ENCODE peak calls at places on chromosomes 5 and 9, in six cellular contexts. U is A549, V is GM23248, R is fibroblast of lung, X is hepatocyte, M is IMR-90. K is an unnamed sample. For H3K9me3, the result is how much of the 10 kb centered on the place peaks cover.

GRCh38 chr9:93893899-93894690 is 61.1 kb downstream of the BARX1 start:
- DNase-seq in M (no peak), U (no peak), R (no peak), X (peak), V (no peak), K (no peak)

GRCh38 chr9:20568406-20568805 is 53.9 kb downstream of the MLLT3 start:
- DNase-seq in V (peak), M (no peak), R (no peak), U (no peak), X (no peak), K (no peak)

GRCh38 chr5:135436856-135437795 is 10.0 kb downstream of the DCANP1 start:
- DNase-seq in V (no peak), R (no peak), U (no peak), X (no peak), M (no peak), K (no peak)

GRCh38 chr9:79974806-79975422 is 403.1 kb downstream of the TLE4 start:
- DNase-seq in M (no peak), U (no peak), V (no peak), R (no peak), X (no peak), K (no peak)

GRCh38 chr5:63053019-63053638 is 474.5 kb downstream of the LRRC70 start:
- DNase-seq in U (no peak), M (no peak), R (peak), X (peak), V (no peak), K (no peak)

GRCh38 chr9:133916159-133916541 is 76.0 kb downstream of the VAV2 start:
- DNase-seq in R (no peak), X (no peak), M (no peak), U (no peak), V (no peak), K (no peak)

GRCh38 chr9:91771027-91771426 is 179.0 kb downstream of the ROR2 start:
- DNase-seq in V (peak), X (peak), M (peak), U (no peak), R (peak), K (peak)

GRCh38 chr9:16524823-16525222 is 345.6 kb downstream of the BNC2 start:
- DNase-seq in M (no peak), R (no peak), V (no peak), X (no peak), U (no peak), K (no peak)

GRCh38 chr5:41794478-41794877 is 75.7 kb downstream of the OXCT1 start:
- DNase-seq in R (peak), M (peak), V (peak), U (peak), X (peak), K (peak)

GRCh38 chr5:133390416-133391155 is 221.8 kb downstream of the FSTL4 start:
- DNase-seq in U (no peak), M (no peak), V (no peak), R (no peak), X (no peak), K (no peak)

GRCh38 chr9:94906713-94907112 is 180.2 kb downstream of the AOPEP start:
- DNase-seq in R (no peak), U (no peak), X (no peak), V (no peak), M (no peak), K (no peak)

GRCh38 chr5:126732716-126733115 is 44.2 kb upstream of the LMNB1 start:
- DNase-seq in R (no peak), V (no peak), U (no peak), M (no peak), X (no peak), K (no peak)

GRCh38 chr5:40754381-40755092 is 1.2 kb downstream of the TTC33 start:
- DNase-seq in R (peak), M (peak), V (peak), X (no peak), U (no peak), K (peak)

GRCh38 chr5:95892784-95893354 is 68.8 kb downstream of the ELL2 start:
- DNase-seq in X (peak), M (no peak), R (peak), V (peak), U (peak), K (peak)

GRCh38 chr9:33289501-33289900 is 815 bp upstream of the NFX1 start:
- DNase-seq in X (peak), R (no peak), M (no peak), U (no peak), V (peak), K (no peak)

GRCh38 chr9:99059074-99059894 is 45.6 kb upstream of the TGFBR1 start:
- DNase-seq in R (no peak), V (peak), M (no peak), X (no peak), U (no peak), K (peak)

GRCh38 chr9:105117111-105117682 is 127.3 kb upstream of the SLC44A1 start:
- DNase-seq in X (no peak), U (no peak), V (no peak), R (no peak), M (no peak), K (no peak)

GRCh38 chr5:115888027-115888426 is 46.3 kb downstream of the AP3S1 start:
- DNase-seq in M (peak), X (no peak), V (peak), R (peak), U (no peak), K (no peak)

GRCh38 chr9:136052433-136052880 is 42.6 kb downstream of the NACC2 start:
- DNase-seq in U (peak), X (peak), R (no peak), V (peak), M (no peak), K (no peak)

GRCh38 chr9:99222416-99223280 is 566 bp downstream of the SEC61B start:
- DNase-seq in V (peak), R (no peak), X (no peak), M (peak), U (no peak), K (no peak)

GRCh38 chr9:86990276-86990675 is 43.0 kb upstream of the GAS1 start:
- DNase-seq in V (no peak), U (no peak), R (peak), M (no peak), X (no peak), K (no peak)

GRCh38 chr9:98787766-98788335 is 8.5 kb downstream of the ANKS6 start:
- DNase-seq in V (no peak), R (no peak), U (no peak), M (no peak), X (no peak), K (no peak)

GRCh38 chr5:57174850-57175525 is 1.1 kb downstream of the GPBP1 start:
- DNase-seq in U (no peak), V (peak), M (no peak), X (peak), R (no peak), K (no peak)

GRCh38 chr9:69919461-69920061 is 98.9 kb downstream of the CFAP95 start:
- DNase-seq in M (peak), U (peak), R (peak), X (peak), V (peak), K (peak)

GRCh38 chr9:31388660-31389059 is 995.8 kb upstream of the ACO1 start:
- DNase-seq in X (no peak), U (no peak), R (no peak), M (no peak), V (no peak), K (no peak)

GRCh38 chr5:94433393-94434149 is 184.8 kb downstream of the KIAA0825 start:
- DNase-seq in R (peak), V (peak), U (no peak), X (no peak), M (peak), K (peak)

GRCh38 chr9:114448706-114449105 is 56.6 kb downstream of the WHRN start:
- DNase-seq in U (no peak), X (no peak), M (peak), V (peak), R (peak), K (peak)

GRCh38 chr5:40428129-40428528 is 251.6 kb upstream of the PTGER4 start:
- DNase-seq in U (no peak), M (peak), R (peak), X (no peak), V (peak), K (peak)

GRCh38 chr5:97541864-97542263 is 358.8 kb upstream of the RIOK2 start:
- DNase-seq in U (no peak), X (no peak), M (no peak), R (no peak), V (no peak), K (no peak)

GRCh38 chr9:15182755-15183154 is 124.3 kb downstream of the TTC39B start:
- DNase-seq in M (no peak), U (no peak), R (peak), V (no peak), X (no peak), K (peak)

GRCh38 chr5:61167382-61167781 is 5.1 kb upstream of the SMIM15 start:
- DNase-seq in M (peak), V (peak), X (peak), U (peak), R (peak), K (peak)

GRCh38 chr9:93058357-93059096 is at the start of gene SUSD3:
- DNase-seq in M (no peak), X (peak), R (peak), U (no peak), V (no peak), K (peak)

GRCh38 chr5:157269763-157270272 is 3.9 kb downstream of the CYFIP2 start:
- DNase-seq in U (no peak), R (no peak), X (no peak), M (no peak), V (no peak), K (no peak)

GRCh38 chr5:174571662-174572397 is 152.6 kb upstream of the MSX2 start:
- DNase-seq in M (peak), X (peak), V (peak), R (peak), U (peak), K (peak)

GRCh38 chr5:80182802-80183645 is 72.8 kb downstream of the SERINC5 start:
- DNase-seq in R (no peak), X (no peak), V (no peak), M (no peak), U (no peak), K (no peak)

GRCh38 chr9:112839331-112839730 is 51.3 kb downstream of the SLC46A2 start:
- DNase-seq in U (no peak), R (no peak), V (no peak), X (no peak), M (no peak), K (no peak)

GRCh38 chr5:54794437-54794970 is 190.9 kb downstream of the ESM1 start:
- DNase-seq in M (no peak), V (no peak), X (no peak), U (no peak), R (no peak), K (no peak)
- H3K4me2 ChIP-seq in M (no peak), V (no peak), X (no peak), U (no peak), R (no peak), K (no peak)

GRCh38 chr5:141393267-141393666 is 834 bp downstream of the PCDHGA8 start:
- DNase-seq in U (no peak), R (no peak), M (no peak), X (no peak), V (no peak), K (no peak)
- H3K9me3 ChIP-seq in U (half or more), R (under half), M (under half), X (half or more), V (under half), K (half or more)

GRCh38 chr9:34458013-34458966 is at the start of the genes DNAI1 and FAM219A:
- DNase-seq in U (peak), M (peak), V (peak), X (peak), R (peak), K (peak)

GRCh38 chr9:34458967-34459355 is 356 bp downstream of the DNAI1 start:
- DNase-seq in R (no peak), V (no peak), U (peak), X (no peak), M (no peak), K (no peak)

GRCh38 chr9:34457266-34458012 is 931 bp downstream of the FAM219A start:
- DNase-seq in M (peak), U (peak), V (peak), X (peak), R (peak), K (peak)

GRCh38 chr9:34454571-34455065 is 3.8 kb downstream of the FAM219A start:
- DNase-seq in X (no peak), R (peak), U (peak), V (peak), M (peak), K (peak)

GRCh38 chr9:34456746-34457145 is 1.6 kb downstream of the FAM219A start:
- DNase-seq in U (no peak), V (no peak), M (no peak), X (no peak), R (no peak), K (no peak)
- H3K4me3 ChIP-seq in U (peak), V (peak), M (peak), X (no peak), R (peak), K (peak)

GRCh38 chr5:8458038-8458383 is 589.1 kb downstream of the MTRR start:
- DNase-seq in X (no peak), R (peak), U (no peak), V (peak), M (peak), K (no peak)
- H3K4me2 ChIP-seq in X (no peak), R (peak), U (peak), V (peak), M (peak), K (no peak)

GRCh38 chr5:1088031-1088430 is 23.8 kb downstream of the SLC12A7 start:
- DNase-seq in V (no peak), M (no peak), X (no peak), R (no peak), U (no peak), K (no peak)

GRCh38 chr5:1085391-1085790 is 26.5 kb downstream of the SLC12A7 start:
- DNase-seq in X (no peak), R (no peak), M (no peak), V (no peak), U (no peak), K (no peak)

GRCh38 chr5:1087428-1087827 is 24.4 kb downstream of the SLC12A7 start:
- DNase-seq in M (no peak), X (no peak), U (no peak), R (no peak), V (no peak), K (no peak)

GRCh38 chr5:1086137-1086536 is 25.7 kb downstream of the SLC12A7 start:
- DNase-seq in U (no peak), M (no peak), R (no peak), X (no peak), V (no peak), K (no peak)

GRCh38 chr5:1086871-1087270 is 25.0 kb downstream of the SLC12A7 start:
- DNase-seq in U (no peak), M (no peak), V (no peak), X (no peak), R (no peak), K (no peak)
- H3K9me3 ChIP-seq in U (under half), M (under half), V (under half), X (under half), R (under half), K (under half)

GRCh38 chr5:111746791-111747190 is 10.2 kb downstream of the NREP start:
- DNase-seq in R (no peak), M (no peak), U (no peak), X (no peak), V (no peak), K (no peak)

GRCh38 chr5:111749303-111750026 is 7.5 kb downstream of the NREP start:
- DNase-seq in X (no peak), M (peak), V (peak), R (peak), U (no peak), K (no peak)

GRCh38 chr5:111747336-111747735 is 9.7 kb downstream of the NREP start:
- DNase-seq in R (no peak), M (peak), X (no peak), U (no peak), V (peak), K (no peak)

GRCh38 chr5:111745075-111745474 is 11.9 kb downstream of the NREP start:
- DNase-seq in U (no peak), M (no peak), R (no peak), X (no peak), V (no peak), K (no peak)

GRCh38 chr5:111748304-111748763 is 8.7 kb downstream of the NREP start:
- DNase-seq in U (no peak), R (peak), X (no peak), M (peak), V (peak), K (peak)
- H3K4me3 ChIP-seq in U (no peak), R (peak), X (no peak), M (peak), V (peak), K (no peak)

GRCh38 chr5:172144931-172145869 is 42.8 kb downstream of the STK10 start:
- DNase-seq in V (no peak), M (no peak), X (no peak), U (no peak), R (no peak), K (no peak)
- H3K4me2 ChIP-seq in V (no peak), M (no peak), X (no peak), U (no peak), R (no peak), K (no peak)

DNA sequence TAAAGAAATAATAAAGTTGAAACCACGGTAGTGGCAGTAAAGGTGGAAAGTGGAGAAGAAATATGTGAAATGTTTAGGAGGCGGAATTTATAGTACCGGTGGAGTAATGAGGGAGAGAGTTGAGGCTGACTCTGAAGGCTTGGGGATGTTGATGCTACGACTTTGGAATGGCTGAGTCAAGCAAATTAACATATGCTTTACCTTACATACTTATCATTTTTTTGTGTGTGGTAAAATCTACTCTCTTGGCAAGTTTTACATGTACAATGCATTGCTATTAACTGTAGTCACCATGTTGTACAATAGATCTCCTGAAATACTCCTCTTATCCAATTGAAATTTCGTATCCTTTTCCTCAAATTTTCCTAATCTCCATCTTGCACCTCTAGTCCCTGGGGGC is 179.0 kb downstream of the TAF11L14 start:
- DNase-seq in R (no peak), X (no peak), M (peak), V (no peak), U (no peak), K (no peak)
- H3K9me3 ChIP-seq in R (under half), X (under half), M (under half), V (under half), U (under half), K (under half)

DNA sequence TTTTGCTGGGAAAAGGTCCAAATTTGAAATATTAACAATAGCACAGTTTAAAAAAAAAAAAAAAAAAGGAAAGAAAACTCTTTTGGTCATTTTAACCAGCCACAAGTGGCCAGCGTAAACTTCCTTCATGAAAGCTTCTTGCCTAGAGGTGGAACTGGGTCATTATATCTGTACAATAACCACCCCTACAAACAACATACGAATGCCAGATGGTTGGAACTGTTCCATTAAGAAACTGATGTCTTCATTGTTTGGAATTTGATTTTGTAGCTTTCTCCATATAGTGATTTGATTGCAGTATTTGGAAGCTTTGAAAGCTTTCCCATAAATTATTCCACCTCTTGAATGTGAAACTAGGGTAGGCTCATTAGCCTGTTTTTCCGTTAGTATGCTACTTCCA is 18.3 kb upstream of the LPAR1 start:
- DNase-seq in V (peak), U (no peak), R (peak), X (no peak), M (peak), K (no peak)
- H3K4me3 ChIP-seq in V (peak), U (no peak), R (no peak), X (no peak), M (no peak), K (peak)

K was measured in mesenchymal stem cell.